ENCODE peak calls at places on chromosomes 11 and 22, in seven cellular contexts. One of them, this sample, is unnamed.

GRCh38 chr11:10263929-10264328 is 30.1 kb downstream of the SBF2 start:
- DNase-seq in ELF-1: no peak
- DNase-seq in AG08395: peak; percentile 62
- DNase-seq in amygdala: no peak
- DNase-seq in NCI-H146: no peak
- DNase-seq in Kasumi-1: no peak
- DNase-seq in glutamatergic neuron: no peak
- DNase-seq in this sample: no peak

GRCh38 chr11:73141309-73142127 is 600 bp downstream of the FCHSD2 start:
- DNase-seq in ELF-1: peak; percentile 86
- DNase-seq in AG08395: peak; percentile 66
- DNase-seq in amygdala: peak; percentile 69
- DNase-seq in NCI-H146: peak; percentile 76
- DNase-seq in Kasumi-1: peak; percentile 78
- DNase-seq in glutamatergic neuron: peak; percentile 76
- DNase-seq in this sample: peak; percentile 36

GRCh38 chr11:45670386-45671135 is 5.1 kb upstream of the CHST1 start:
- DNase-seq in ELF-1: no peak
- DNase-seq in AG08395: no peak
- DNase-seq in amygdala: no peak
- DNase-seq in NCI-H146: no peak
- DNase-seq in Kasumi-1: no peak
- DNase-seq in glutamatergic neuron: no peak
- DNase-seq in this sample: no peak

GRCh38 chr22:50576806-50577696 is 1.2 kb downstream of the CPT1B start:
- DNase-seq in ELF-1: no peak
- DNase-seq in AG08395: no peak
- DNase-seq in amygdala: no peak
- DNase-seq in NCI-H146: no peak
- DNase-seq in Kasumi-1: no peak
- DNase-seq in glutamatergic neuron: no peak
- DNase-seq in this sample: no peak

GRCh38 chr22:43293661-43294392 is 49.3 kb downstream of the SCUBE1 start:
- DNase-seq in ELF-1: peak; percentile 66
- DNase-seq in AG08395: peak; percentile 79
- DNase-seq in amygdala: no peak
- DNase-seq in NCI-H146: no peak
- DNase-seq in Kasumi-1: no peak
- DNase-seq in glutamatergic neuron: peak; percentile 73
- DNase-seq in this sample: peak; percentile 72

GRCh38 chr22:26891431-26891830 is 234.0 kb downstream of the MIAT start:
- DNase-seq in ELF-1: no peak
- DNase-seq in AG08395: no peak
- DNase-seq in amygdala: no peak
- DNase-seq in NCI-H146: no peak
- DNase-seq in Kasumi-1: no peak
- DNase-seq in glutamatergic neuron: no peak
- DNase-seq in this sample: no peak

GRCh38 chr11:120389693-120390584 is 53.7 kb downstream of the ARHGEF12 start:
- DNase-seq in ELF-1: no peak
- DNase-seq in AG08395: no peak
- DNase-seq in amygdala: no peak
- DNase-seq in NCI-H146: no peak
- DNase-seq in Kasumi-1: no peak
- DNase-seq in glutamatergic neuron: no peak
- DNase-seq in this sample: no peak

GRCh38 chr11:18046116-18046777 is at the start of gene TPH1:
- DNase-seq in ELF-1: peak; percentile 38
- DNase-seq in AG08395: peak; percentile 21
- DNase-seq in amygdala: no peak
- DNase-seq in NCI-H146: peak; percentile 77
- DNase-seq in Kasumi-1: no peak
- DNase-seq in glutamatergic neuron: peak; percentile 65
- DNase-seq in this sample: no peak

GRCh38 chr11:46351606-46352005 is 4.3 kb downstream of the DGKZ start:
- DNase-seq in ELF-1: no peak
- DNase-seq in AG08395: no peak
- DNase-seq in amygdala: no peak
- DNase-seq in NCI-H146: no peak
- DNase-seq in Kasumi-1: no peak
- DNase-seq in glutamatergic neuron: no peak
- DNase-seq in this sample: no peak

GRCh38 chr22:23301591-23301990 is 121.3 kb downstream of the BCR start:
- DNase-seq in ELF-1: no peak
- DNase-seq in AG08395: no peak
- DNase-seq in amygdala: no peak
- DNase-seq in NCI-H146: no peak
- DNase-seq in Kasumi-1: no peak
- DNase-seq in glutamatergic neuron: no peak
- DNase-seq in this sample: no peak

GRCh38 chr11:64655901-64656601 is 65.0 kb downstream of the SLC22A12 start:
- DNase-seq in ELF-1: no peak
- DNase-seq in AG08395: peak; percentile 26
- DNase-seq in amygdala: no peak
- DNase-seq in NCI-H146: no peak
- DNase-seq in Kasumi-1: no peak
- DNase-seq in glutamatergic neuron: no peak
- DNase-seq in this sample: no peak

GRCh38 chr22:30864441-30865420 is 103.8 kb downstream of the MORC2 start:
- DNase-seq in ELF-1: no peak
- DNase-seq in AG08395: peak; percentile 1
- DNase-seq in amygdala: no peak
- DNase-seq in NCI-H146: no peak
- DNase-seq in Kasumi-1: no peak
- DNase-seq in glutamatergic neuron: no peak
- DNase-seq in this sample: no peak

GRCh38 chr11:614091-614582 is 1.6 kb downstream of the IRF7 start:
- DNase-seq in ELF-1: no peak
- DNase-seq in AG08395: no peak
- DNase-seq in amygdala: no peak
- DNase-seq in NCI-H146: no peak
- DNase-seq in Kasumi-1: no peak
- DNase-seq in glutamatergic neuron: no peak
- DNase-seq in this sample: no peak

GRCh38 chr22:37030560-37031281 is 11.2 kb downstream of the MPST start:
- DNase-seq in ELF-1: no peak
- DNase-seq in AG08395: no peak
- DNase-seq in amygdala: no peak
- DNase-seq in NCI-H146: no peak
- DNase-seq in Kasumi-1: no peak
- DNase-seq in glutamatergic neuron: no peak
- DNase-seq in this sample: no peak

GRCh38 chr11:87832216-87832615 is 343.0 kb downstream of the RAB38 start:
- DNase-seq in ELF-1: peak; percentile 10
- DNase-seq in AG08395: no peak
- DNase-seq in amygdala: no peak
- DNase-seq in NCI-H146: no peak
- DNase-seq in Kasumi-1: no peak
- DNase-seq in glutamatergic neuron: no peak
- DNase-seq in this sample: no peak

GRCh38 chr11:112320668-112321067 is 60.0 kb upstream of the PLET1 start:
- DNase-seq in ELF-1: no peak
- DNase-seq in AG08395: peak; percentile 54
- DNase-seq in amygdala: no peak
- DNase-seq in NCI-H146: peak; percentile 34
- DNase-seq in Kasumi-1: no peak
- DNase-seq in glutamatergic neuron: no peak
- DNase-seq in this sample: peak; percentile 55

GRCh38 chr11:57321996-57322880 is 2.5 kb downstream of the TNKS1BP1 start:
- DNase-seq in ELF-1: peak; percentile 84
- DNase-seq in AG08395: peak; percentile 99
- DNase-seq in amygdala: peak; percentile 19
- DNase-seq in NCI-H146: no peak
- DNase-seq in Kasumi-1: peak; percentile 26
- DNase-seq in glutamatergic neuron: peak; percentile 76
- DNase-seq in this sample: peak; percentile 91

GRCh38 chr22:46584081-46584903 is 35.9 kb upstream of the GRAMD4 start:
- DNase-seq in ELF-1: peak; percentile 47
- DNase-seq in AG08395: peak; percentile 31
- DNase-seq in amygdala: no peak
- DNase-seq in NCI-H146: peak; percentile 86
- DNase-seq in Kasumi-1: no peak
- DNase-seq in glutamatergic neuron: no peak
- DNase-seq in this sample: no peak

GRCh38 chr11:13286247-13286821 is 8.7 kb downstream of the BMAL1 start:
- DNase-seq in ELF-1: no peak
- DNase-seq in AG08395: no peak
- DNase-seq in amygdala: no peak
- DNase-seq in NCI-H146: no peak
- DNase-seq in Kasumi-1: no peak
- DNase-seq in glutamatergic neuron: no peak
- DNase-seq in this sample: no peak

GRCh38 chr11:71078482-71078881 is 173.9 kb downstream of the SHANK2 start:
- DNase-seq in ELF-1: peak; percentile 22
- DNase-seq in AG08395: no peak
- DNase-seq in amygdala: no peak
- DNase-seq in NCI-H146: peak; percentile 11
- DNase-seq in Kasumi-1: no peak
- DNase-seq in glutamatergic neuron: no peak
- DNase-seq in this sample: no peak

GRCh38 chr11:115222218-115222862 is 281.9 kb downstream of the CADM1 start:
- DNase-seq in ELF-1: no peak
- DNase-seq in AG08395: peak; percentile 88
- DNase-seq in amygdala: no peak
- DNase-seq in NCI-H146: peak; percentile 89
- DNase-seq in Kasumi-1: no peak
- DNase-seq in glutamatergic neuron: no peak
- DNase-seq in this sample: no peak

GRCh38 chr22:32737811-32738210 is 63.7 kb upstream of the TIMP3 start:
- DNase-seq in ELF-1: no peak
- DNase-seq in AG08395: peak; percentile 44
- DNase-seq in amygdala: no peak
- DNase-seq in NCI-H146: no peak
- DNase-seq in Kasumi-1: no peak
- DNase-seq in glutamatergic neuron: no peak
- DNase-seq in this sample: no peak

GRCh38 chr22:28027453-28028448 is 108.7 kb upstream of the PITPNB start:
- DNase-seq in ELF-1: no peak
- DNase-seq in AG08395: no peak
- DNase-seq in amygdala: no peak
- DNase-seq in NCI-H146: no peak
- DNase-seq in Kasumi-1: no peak
- DNase-seq in glutamatergic neuron: no peak
- DNase-seq in this sample: peak; percentile 45

GRCh38 chr11:88861618-88862017 is 204.2 kb downstream of the GRM5 start:
- DNase-seq in ELF-1: no peak
- DNase-seq in AG08395: no peak
- DNase-seq in amygdala: no peak
- DNase-seq in NCI-H146: no peak
- DNase-seq in Kasumi-1: no peak
- DNase-seq in glutamatergic neuron: no peak
- DNase-seq in this sample: no peak

GRCh38 chr22:38336699-38337098 is 19.5 kb upstream of the CSNK1E start:
- DNase-seq in ELF-1: peak; percentile 58
- DNase-seq in AG08395: no peak
- DNase-seq in amygdala: no peak
- DNase-seq in NCI-H146: no peak
- DNase-seq in Kasumi-1: no peak
- DNase-seq in glutamatergic neuron: no peak
- DNase-seq in this sample: no peak

GRCh38 chr11:70521475-70522260 is 123.3 kb downstream of the CTTN start:
- DNase-seq in ELF-1: no peak
- DNase-seq in AG08395: no peak
- DNase-seq in amygdala: no peak
- DNase-seq in NCI-H146: peak; percentile 49
- DNase-seq in Kasumi-1: no peak
- DNase-seq in glutamatergic neuron: peak; percentile 21
- DNase-seq in this sample: no peak

GRCh38 chr11:14029971-14030531 is 67.5 kb downstream of the SPON1 start:
- DNase-seq in ELF-1: peak; percentile 13
- DNase-seq in AG08395: peak; percentile 33
- DNase-seq in amygdala: no peak
- DNase-seq in NCI-H146: no peak
- DNase-seq in Kasumi-1: no peak
- DNase-seq in glutamatergic neuron: no peak
- DNase-seq in this sample: peak; percentile 13

GRCh38 chr22:32850591-32851517 is 49.3 kb downstream of the TIMP3 start:
- DNase-seq in ELF-1: no peak
- DNase-seq in AG08395: peak; percentile 58
- DNase-seq in amygdala: no peak
- DNase-seq in NCI-H146: no peak
- DNase-seq in Kasumi-1: no peak
- DNase-seq in glutamatergic neuron: no peak
- DNase-seq in this sample: peak; percentile 84

GRCh38 chr11:36361901-36362391 is 65.9 kb downstream of the PRR5L start:
- DNase-seq in ELF-1: peak; percentile 78
- DNase-seq in AG08395: peak; percentile 79
- DNase-seq in amygdala: no peak
- DNase-seq in NCI-H146: no peak
- DNase-seq in Kasumi-1: no peak
- DNase-seq in glutamatergic neuron: no peak
- DNase-seq in this sample: no peak

GRCh38 chr22:48492371-48493320 is 1335.0 kb downstream of the BRD1 start:
- DNase-seq in ELF-1: peak; percentile 90
- DNase-seq in AG08395: peak; percentile 95
- DNase-seq in amygdala: no peak
- DNase-seq in NCI-H146: peak; percentile 67
- DNase-seq in Kasumi-1: peak; percentile 58
- DNase-seq in glutamatergic neuron: peak; percentile 65
- DNase-seq in this sample: peak; percentile 46

GRCh38 chr11:110159491-110159890 is 66.3 kb downstream of the ZC3H12C start:
- DNase-seq in ELF-1: no peak
- DNase-seq in AG08395: no peak
- DNase-seq in amygdala: no peak
- DNase-seq in NCI-H146: no peak
- DNase-seq in Kasumi-1: no peak
- DNase-seq in glutamatergic neuron: no peak
- DNase-seq in this sample: no peak

GRCh38 chr11:64900263-64900678 is 16.7 kb downstream of the ATG2A start:
- DNase-seq in ELF-1: no peak
- DNase-seq in AG08395: no peak
- DNase-seq in amygdala: no peak
- DNase-seq in NCI-H146: no peak
- DNase-seq in Kasumi-1: no peak
- DNase-seq in glutamatergic neuron: no peak
- DNase-seq in this sample: no peak

This sample was measured in tibial nerve.